ENCODE peak calls at places on chromosomes 12 and 14, in five cellular contexts. H is vagina, J is HepG2, S is prostate gland, I is stomach. E is an unnamed sample.

GRCh38 chr14:90819734-90820393 is 3.6 kb upstream of the TTC7B start:
- DNase-seq in H (no peak), J (no peak), S (no peak), I (peak; percentile 47), E (no peak)

GRCh38 chr12:2198088-2198501 is 145.3 kb downstream of the CACNA1C start:
- DNase-seq in H (no peak), J (no peak), S (peak; percentile 44), I (no peak), E (no peak)

GRCh38 chr12:132649226-132649945 is 30.8 kb downstream of the P2RX2 start:
- DNase-seq in H (no peak), J (no peak), S (no peak), I (no peak), E (no peak)

GRCh38 chr12:1842905-1843640 is 22.7 kb downstream of the LRTM2 start:
- DNase-seq in H (no peak), J (no peak), S (no peak), I (no peak), E (no peak)

GRCh38 chr12:27733052-27733656 is 22.5 kb downstream of the MRPS35 start:
- DNase-seq in H (no peak), J (peak; percentile 10), S (no peak), I (no peak), E (no peak)

GRCh38 chr14:24427537-24428508 is 1.6 kb downstream of the CBLN3 start:
- DNase-seq in H (peak; percentile 84), J (peak; percentile 47), S (no peak), I (no peak), E (no peak)

GRCh38 chr14:101221549-101222160 is 318.1 kb upstream of the RTL1 start:
- DNase-seq in H (peak; percentile 55), J (no peak), S (no peak), I (no peak), E (no peak)

GRCh38 chr14:75542585-75543091 is 20.4 kb downstream of the BATF start:
- DNase-seq in H (no peak), J (no peak), S (peak; percentile 53), I (peak; percentile 67), E (no peak)

GRCh38 chr12:131242741-131243496 is 289.2 kb downstream of the ADGRD1 start:
- DNase-seq in H (no peak), J (no peak), S (no peak), I (no peak), E (no peak)

GRCh38 chr14:93059260-93059659 is 56.5 kb downstream of the ITPK1 start:
- DNase-seq in H (no peak), J (no peak), S (no peak), I (no peak), E (no peak)

GRCh38 chr12:42834062-42834461 is 244.5 kb upstream of the PRICKLE1 start:
- DNase-seq in H (no peak), J (no peak), S (no peak), I (no peak), E (no peak)

GRCh38 chr12:39972119-39972518 is 133.8 kb downstream of the SLC2A13 start:
- DNase-seq in H (no peak), J (no peak), S (no peak), I (no peak), E (no peak)

GRCh38 chr12:39971348-39971747 is 134.5 kb downstream of the SLC2A13 start:
- DNase-seq in H (no peak), J (no peak), S (no peak), I (no peak), E (no peak)

GRCh38 chr12:39966251-39966650 is 139.6 kb downstream of the SLC2A13 start:
- DNase-seq in H (no peak), J (no peak), S (no peak), I (no peak), E (no peak)

GRCh38 chr12:39966738-39967137 is 139.1 kb downstream of the SLC2A13 start:
- DNase-seq in H (no peak), J (no peak), S (no peak), I (no peak), E (no peak)
- TF ChIP-seq CTCF in H (no peak), J (no peak), S (no peak), I (no peak), E (no peak)

GRCh38 chr14:49980027-49980426 is 87.1 kb downstream of the ARF6 start:
- DNase-seq in H (no peak), J (no peak), S (no peak), I (no peak), E (no peak)
- TF ChIP-seq POLR2AphosphoS5 in H (no peak), J (no peak), S (no peak), I (no peak), E (no peak)

GRCh38 chr14:68634346-68634745 is 158.5 kb downstream of the ZFP36L1 start:
- DNase-seq in H (peak; percentile 49), J (no peak), S (no peak), I (no peak), E (no peak)
- H3K27ac ChIP-seq in H (peak overlapping the region; percentile 82), J (no peak overlapping the region), S (no peak overlapping the region), I (no peak overlapping the region), E (no peak overlapping the region)

GRCh38 chr12:40331886-40332285 is 107.1 kb downstream of the LRRK2 start:
- DNase-seq in H (no peak), J (no peak), S (no peak), I (no peak), E (no peak)

GRCh38 chr12:40342010-40342409 is 117.2 kb downstream of the LRRK2 start:
- DNase-seq in H (no peak), J (no peak), S (no peak), I (no peak), E (no peak)

GRCh38 chr12:40338071-40338470 is 113.3 kb downstream of the LRRK2 start:
- DNase-seq in H (no peak), J (no peak), S (no peak), I (no peak), E (no peak)

GRCh38 chr12:40336573-40337199 is 111.9 kb downstream of the LRRK2 start:
- DNase-seq in H (no peak), J (peak; percentile 2), S (no peak), I (no peak), E (no peak)
- TF ChIP-seq CTCF in H (no peak), J (peak; percentile 33), S (peak; percentile 15), I (peak; percentile 14), E (peak; percentile 48)

GRCh38 chr14:21245813-21246212 is 23.4 kb downstream of the HNRNPC start:
- DNase-seq in H (no peak), J (no peak), S (no peak), I (no peak), E (no peak)
- TF ChIP-seq POLR2AphosphoS5 in H (no peak), J (no peak), S (no peak), I (no peak), E (no peak)

DNA sequence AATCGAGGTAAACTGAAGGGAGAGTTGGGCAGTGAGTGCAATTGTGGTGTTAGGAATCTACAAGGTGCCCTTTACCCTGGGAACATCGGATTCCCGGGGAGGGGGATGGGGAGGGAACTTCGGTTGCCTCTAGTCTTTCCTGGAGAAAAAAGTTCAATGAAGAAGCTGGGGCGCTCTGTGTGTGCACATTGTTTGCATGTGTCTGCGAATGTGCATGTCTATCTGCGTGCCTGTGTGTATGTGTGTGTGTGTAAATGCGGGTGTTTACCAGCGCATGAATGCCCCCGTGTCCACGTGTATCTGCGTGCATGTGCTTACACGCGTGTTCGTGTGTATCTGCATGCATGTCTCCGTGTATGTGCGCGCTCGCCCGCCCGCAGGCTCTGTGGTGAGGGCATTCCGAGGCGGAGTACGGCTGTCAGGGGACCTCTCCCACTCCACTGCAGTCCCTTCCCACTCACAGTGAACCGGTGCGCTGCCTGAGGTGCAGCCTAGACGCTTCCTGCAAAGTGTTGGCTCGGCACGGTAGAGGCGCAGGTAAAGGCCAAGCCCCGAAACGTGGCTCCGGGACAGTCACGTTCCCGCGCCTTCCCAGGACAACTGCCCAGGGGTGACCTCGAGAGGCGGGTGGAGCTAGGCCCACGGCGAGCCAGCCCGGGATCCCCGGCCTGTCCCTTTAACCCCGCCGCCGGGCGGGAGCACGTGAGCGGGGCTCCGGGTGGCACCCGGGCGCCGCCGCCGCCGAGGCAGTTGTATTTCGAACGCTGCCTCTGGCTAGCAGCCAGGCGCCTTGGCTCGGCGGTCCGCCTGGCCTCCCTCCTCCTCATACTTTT is 586 bp upstream of the HMGA2 start:
- DNase-seq in H (no peak), J (peak; percentile 76), S (peak; percentile 6), I (peak; percentile 70), E (peak; percentile 69)
- H3K27ac ChIP-seq in H (no peak overlapping the region), J (peak overlapping the region; percentile 84), S (no peak overlapping the region), I (peak overlapping the region; percentile 12), E (peak overlapping the region; percentile 97)

DNA sequence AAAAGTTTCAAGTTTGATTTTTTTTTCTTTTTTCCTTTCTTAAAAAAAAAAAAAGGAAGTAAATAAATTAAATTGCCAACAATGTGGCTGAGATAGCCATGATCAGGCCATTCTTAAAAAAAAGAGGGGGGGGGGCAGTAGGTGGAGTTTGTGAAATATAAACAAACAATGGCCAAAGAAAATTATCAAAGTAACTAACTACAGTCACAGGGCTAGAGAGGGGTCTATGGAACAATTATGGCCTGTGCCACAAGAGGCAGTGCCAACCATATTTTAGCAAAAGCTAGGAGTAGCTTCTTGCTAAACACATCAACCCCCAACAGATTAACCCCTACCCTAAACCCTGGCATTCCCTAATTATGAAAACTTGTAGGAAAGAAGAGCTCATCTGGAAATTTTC is 16.2 kb upstream of the SMARCC2 start:
- DNase-seq in H (no peak), J (no peak), S (no peak), I (no peak), E (no peak)
- TF ChIP-seq CTCF in H (no peak), J (no peak), S (no peak), I (no peak), E (no peak)

GRCh38 chr12:93109794-93110203 is 180.7 kb upstream of the EEA1 start:
- DNase-seq in H (no peak), J (no peak), S (no peak), I (no peak), E (no peak)
- TF ChIP-seq POLR2AphosphoS5 in H (no peak), J (no peak), S (no peak), I (peak; percentile 30), E (no peak)

GRCh38 chr12:122501489-122501989 is 807 bp upstream of the ZCCHC8 start:
- DNase-seq in H (no peak), J (no peak), S (no peak), I (no peak), E (no peak)

GRCh38 chr12:122503147-122503751 is 2.5 kb upstream of the ZCCHC8 start:
- DNase-seq in H (no peak), J (no peak), S (no peak), I (no peak), E (no peak)

GRCh38 chr12:122500685-122501488 is at the start of gene ZCCHC8:
- DNase-seq in H (no peak), J (peak; percentile 96), S (peak; percentile 98), I (peak; percentile 97), E (peak; percentile 87)

GRCh38 chr12:122503783-122504590 is 3.3 kb upstream of the ZCCHC8 start:
- DNase-seq in H (no peak), J (no peak), S (no peak), I (no peak), E (no peak)

DNA sequence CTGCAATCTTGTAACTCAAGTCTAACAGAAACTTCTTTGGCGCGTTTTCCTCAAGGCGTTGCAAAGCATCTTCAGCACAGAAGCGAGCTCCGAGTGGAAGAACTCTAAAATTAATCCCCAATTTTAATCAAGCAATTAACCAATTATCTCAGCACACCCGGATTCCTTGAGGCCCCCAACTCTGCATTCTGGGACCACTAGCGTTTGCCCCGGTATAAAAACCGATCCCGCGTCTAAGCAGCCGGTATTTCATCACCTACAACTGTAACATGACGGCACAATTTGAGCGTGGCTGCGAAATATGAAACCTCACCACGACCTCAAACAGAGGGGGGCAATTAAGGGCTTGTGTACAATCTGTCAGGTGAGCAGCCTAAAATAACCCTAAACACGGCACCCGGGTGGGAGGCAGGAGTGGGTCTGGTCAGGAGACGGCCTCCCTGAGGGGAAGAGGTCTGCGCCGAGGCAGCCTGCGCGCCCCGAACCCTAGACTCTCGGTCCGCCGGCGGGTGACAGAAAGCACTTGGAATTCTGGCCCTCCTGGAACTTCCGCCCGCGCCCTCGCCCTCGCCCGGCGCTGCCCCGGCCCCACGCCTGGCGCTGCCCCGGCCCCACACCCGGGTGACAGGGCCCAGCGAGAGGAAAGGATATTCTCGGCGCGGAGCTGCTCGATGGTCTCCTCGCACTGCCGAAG is 594 bp downstream of the ZCCHC8 start:
- DNase-seq in H (no peak), J (peak; percentile 70), S (peak; percentile 54), I (peak; percentile 54), E (no peak)
- H3K27ac ChIP-seq in H (peak overlapping the region; percentile 98), J (peak overlapping the region; percentile 98), S (peak overlapping the region; percentile 99), I (peak overlapping the region; percentile 100), E (peak overlapping the region; percentile 96)

E was measured in Panc1.